ENCODE peak calls at places on chromosomes 4 and X, in ten cellular contexts. N is substantia nigra; H is fibroblast of villous mesenchyme; J is GM20000; R is activated CD4-positive, alpha-beta T cell treated with anti-CD3 and anti-CD28 coated beads, Interleukin-2, amount 10 ng/mL, durations not matched to agents 7 days and 5 days; F is endothelial cell; K is hippocampal formation; S is neural crest cell; U is NCI-H1417; V is cardiac fibroblast. Y is an unnamed sample.

GRCh38 chrX:139784788-139785187 is 76.8 kb upstream of the MCF2 start:
- DNase-seq in N (no peak), H (no peak), J (no peak), R (no peak), F (no peak), K (no peak), S (no peak), U (no peak), V (no peak), Y (no peak)

GRCh38 chrX:153776611-153777045 is 4.2 kb upstream of the SRPK3 start:
- DNase-seq in N (no peak), H (no peak), J (no peak), R (no peak), F (no peak), K (no peak), S (no peak), U (no peak), V (no peak), Y (no peak)

GRCh38 chrX:7614616-7615015 is 228.4 kb upstream of the VCX start:
- DNase-seq in N (no peak), H (no peak), J (no peak), R (no peak), F (no peak), K (no peak), S (no peak), U (peak; percentile 98), V (no peak), Y (peak; percentile 94)

GRCh38 chrX:101191217-101191750 is 28.3 kb upstream of the DRP2 start:
- DNase-seq in N (no peak), H (no peak), J (no peak), R (no peak), F (peak; percentile 41), K (no peak), S (peak; percentile 34), U (no peak), V (peak; percentile 35), Y (no peak)

GRCh38 chr4:124590480-124590879 is 122.1 kb downstream of the ANKRD50 start:
- DNase-seq in N (no peak), H (no peak), J (no peak), R (no peak), F (no peak), K (no peak), S (no peak), U (no peak), V (no peak), Y (no peak)

GRCh38 chr4:30605616-30606015 is 114.6 kb upstream of the PCDH7 start:
- DNase-seq in N (no peak), H (peak; percentile 8), J (no peak), R (no peak), F (no peak), K (no peak), S (no peak), U (no peak), V (peak; percentile 20), Y (no peak)

GRCh38 chrX:139758250-139758649 is 50.3 kb upstream of the MCF2 start:
- DNase-seq in N (no peak), H (no peak), J (no peak), R (no peak), F (no peak), K (no peak), S (no peak), U (no peak), V (no peak), Y (no peak)

GRCh38 chrX:71911731-71912050 is 1.0 kb downstream of the NHSL2 start:
- DNase-seq in N (no peak), H (no peak), J (no peak), R (no peak), F (no peak), K (no peak), S (no peak), U (no peak), V (no peak), Y (no peak)

GRCh38 chrX:101759000-101759399 is 99.3 kb upstream of the ARMCX2 start:
- DNase-seq in N (no peak), H (peak; percentile 44), J (peak; percentile 27), R (peak; percentile 29), F (peak; percentile 45), K (peak; percentile 14), S (peak; percentile 12), U (peak; percentile 62), V (peak; percentile 46), Y (peak; percentile 8)

GRCh38 chr4:30825008-30825765 is 105.0 kb downstream of the PCDH7 start:
- DNase-seq in N (no peak), H (no peak), J (no peak), R (no peak), F (no peak), K (no peak), S (no peak), U (no peak), V (no peak), Y (no peak)

GRCh38 chrX:11427082-11428033 is 134.1 kb downstream of the AMELX start:
- DNase-seq in N (peak; percentile 2), H (no peak), J (peak; percentile 32), R (no peak), F (peak; percentile 37), K (no peak), S (peak; percentile 2), U (no peak), V (peak; percentile 52), Y (no peak)

GRCh38 chr4:183906736-183907651 is 1.9 kb downstream of the STOX2 start:
- DNase-seq in N (peak; percentile 22), H (no peak), J (no peak), R (no peak), F (peak; percentile 29), K (peak; percentile 76), S (peak; percentile 36), U (no peak), V (no peak), Y (no peak)

GRCh38 chr4:106809083-106809482 is 227.0 kb downstream of the DKK2 start:
- DNase-seq in N (no peak), H (peak; percentile 53), J (no peak), R (no peak), F (peak; percentile 7), K (peak; percentile 0), S (no peak), U (peak; percentile 62), V (peak; percentile 21), Y (peak; percentile 5)

GRCh38 chr4:147607463-147607862 is 9.7 kb upstream of the TMEM184C start:
- DNase-seq in N (no peak), H (no peak), J (no peak), R (no peak), F (no peak), K (no peak), S (no peak), U (no peak), V (no peak), Y (no peak)

GRCh38 chr4:92232566-92232965 is 71.2 kb upstream of the GRID2 start:
- DNase-seq in N (no peak), H (no peak), J (no peak), R (no peak), F (no peak), K (no peak), S (no peak), U (no peak), V (no peak), Y (no peak)

GRCh38 chr4:139898293-139898692 is 232.7 kb downstream of the MGST2 start:
- DNase-seq in N (no peak), H (no peak), J (peak; percentile 33), R (no peak), F (no peak), K (no peak), S (no peak), U (no peak), V (no peak), Y (no peak)

GRCh38 chr4:110170861-110171260 is 27.6 kb downstream of the ELOVL6 start:
- DNase-seq in N (no peak), H (no peak), J (no peak), R (no peak), F (no peak), K (no peak), S (no peak), U (no peak), V (no peak), Y (no peak)

GRCh38 chr4:5752803-5753184 is 41.8 kb downstream of the EVC start:
- DNase-seq in N (no peak), H (no peak), J (no peak), R (no peak), F (no peak), K (no peak), S (no peak), U (no peak), V (no peak), Y (no peak)

GRCh38 chr4:11293866-11294265 is 134.8 kb downstream of the HS3ST1 start:
- DNase-seq in N (no peak), H (no peak), J (no peak), R (no peak), F (no peak), K (no peak), S (no peak), U (no peak), V (peak; percentile 16), Y (no peak)